ENCODE peak calls at places on chromosomes 6 and 20, in six cellular contexts. Z is psoas muscle, K is cardiac fibroblast, G is GM06990, J is foreskin keratinocyte, Y is fibroblast of lung. O is an unnamed sample.
A peak's percentile ranks its signal among the peaks of the same experiment; 100 is the strongest.

GRCh38 chr6:158460602-158461092 is 99.2 kb upstream of the TMEM181 start:
- DNase-seq in K (peak; percentile 36), J (no peak), Y (peak; percentile 77), Z (no peak), G (no peak), O (no peak)

GRCh38 chr6:24980507-24981384 is 45.0 kb upstream of the RIPOR2 start:
- DNase-seq in K (peak; percentile 85), J (no peak), Z (no peak), G (no peak), Y (peak; percentile 69), O (no peak)

GRCh38 chr20:64022671-64023070 is 13.3 kb upstream of the C20orf204 start:
- DNase-seq in Y (no peak), G (no peak), J (no peak), Z (no peak), K (no peak), O (no peak)

GRCh38 chr20:52105573-52106422 is 85.8 kb downstream of the ZFP64 start:
- DNase-seq in K (peak; percentile 27), G (no peak), Y (peak; percentile 57), Z (no peak), J (peak; percentile 84), O (no peak)

GRCh38 chr20:40265872-40266533 is 423.0 kb downstream of the MAFB start:
- DNase-seq in K (peak; percentile 71), J (no peak), Z (no peak), Y (no peak), G (no peak), O (no peak)

GRCh38 chr6:78824045-78824444 is 43.3 kb upstream of the IRAK1BP1 start:
- DNase-seq in K (no peak), G (no peak), Z (no peak), Y (no peak), J (no peak), O (no peak)

GRCh38 chr6:29491574-29491973 is 3.8 kb upstream of the MAS1L start:
- DNase-seq in Z (no peak), K (no peak), J (no peak), G (no peak), Y (no peak), O (no peak)

GRCh38 chr6:73585566-73586415 is 65.0 kb upstream of the EEF1A1 start:
- DNase-seq in K (peak; percentile 85), J (peak; percentile 23), Y (peak; percentile 83), G (peak; percentile 50), Z (no peak), O (peak; percentile 62)

GRCh38 chr6:13908955-13909381 is 15.8 kb upstream of the RNF182 start:
- DNase-seq in J (no peak), Y (peak; percentile 66), K (peak; percentile 76), G (no peak), Z (no peak), O (peak; percentile 64)
- TF ChIP-seq CTCF in J (peak; percentile 95), Y (peak; percentile 79), K (peak; percentile 78), G (peak; percentile 71), Z (peak; percentile 86), O (peak; percentile 62)

GRCh38 chr6:32838114-32838958 is at the start of gene TAP2:
- DNase-seq in Y (peak; percentile 85), J (peak; percentile 61), G (peak; percentile 96), K (peak; percentile 94), Z (peak; percentile 96), O (peak; percentile 94)
- TF ChIP-seq CTCF in Y (peak; percentile 94), J (peak; percentile 100), G (peak; percentile 95), K (peak; percentile 98), Z (peak; percentile 96), O (peak; percentile 98)

DNA sequence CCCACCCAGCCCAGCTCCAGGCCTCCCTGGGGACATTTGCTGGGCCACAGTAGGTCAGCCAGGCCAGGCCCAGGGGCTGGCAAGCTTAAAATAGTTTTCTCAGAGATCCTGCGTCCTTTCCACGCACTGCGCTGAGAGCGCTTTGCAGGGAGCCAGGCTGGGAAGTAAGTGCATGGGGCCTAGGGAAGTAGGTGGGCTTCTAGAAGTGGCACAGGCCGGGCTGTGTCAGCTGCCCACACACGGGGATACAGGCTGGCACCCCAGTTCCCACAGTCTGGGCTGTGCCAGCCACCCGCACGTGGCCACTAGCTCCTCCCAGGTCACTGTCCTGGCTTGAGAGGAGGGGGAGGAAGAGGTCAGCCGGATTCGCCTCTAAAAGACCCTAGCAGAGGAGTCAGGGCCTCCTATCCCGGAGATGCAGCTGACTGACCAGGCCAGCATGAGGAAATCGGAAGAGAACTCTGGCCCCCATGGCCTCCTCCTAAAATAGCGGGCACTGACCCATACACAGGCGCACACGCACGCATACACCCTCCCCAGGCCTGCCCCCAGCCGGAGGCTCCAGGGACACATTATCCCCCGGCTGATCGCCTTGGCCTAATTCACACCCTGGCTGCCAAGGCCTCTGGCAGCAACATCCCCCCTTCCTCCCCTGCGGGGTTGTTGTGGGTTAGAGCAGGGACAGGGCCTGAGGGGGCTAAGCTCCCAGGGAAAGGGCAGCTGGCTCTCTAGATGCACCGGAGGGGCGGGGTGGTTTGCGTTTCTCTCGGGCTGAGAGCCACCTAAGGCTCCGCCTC is 5.4 kb downstream of the SLCO4A1 start:
- DNase-seq in J (no peak), Z (peak; percentile 80), K (no peak), Y (no peak), G (no peak), O (no peak)
- TF ChIP-seq CTCF in J (no peak), Z (no peak), K (no peak), Y (no peak), G (no peak), O (no peak)

DNA sequence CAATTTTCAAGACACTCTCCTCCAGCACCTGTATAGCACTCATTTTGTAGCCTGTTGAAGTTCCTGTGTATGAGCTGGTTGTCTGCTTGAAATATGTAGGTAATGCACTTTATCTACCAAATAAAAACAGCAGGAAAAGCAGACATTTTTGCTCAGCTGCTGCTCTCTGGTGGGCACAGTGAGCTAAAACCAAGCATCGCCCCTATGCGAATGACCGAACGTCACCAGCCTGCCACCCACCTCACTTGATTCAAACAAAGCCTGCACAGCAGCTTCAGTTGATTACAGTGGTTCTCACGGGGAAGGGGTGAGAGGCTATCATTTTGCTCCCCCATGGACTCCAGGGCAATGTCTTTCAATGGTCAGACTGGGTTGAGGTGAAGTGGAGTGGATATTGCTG is 185.7 kb downstream of the SASH1 start:
- DNase-seq in Y (peak; percentile 23), G (no peak), J (no peak), K (no peak), Z (no peak), O (no peak)
- TF ChIP-seq CTCF in Y (peak; percentile 41), G (no peak), J (peak; percentile 25), K (peak; percentile 16), Z (no peak), O (no peak)

GRCh38 chr20:9156529-9157280 is 87.8 kb downstream of the PLCB4 start:
- DNase-seq in Y (no peak), K (no peak), G (no peak), J (no peak), Z (no peak), O (no peak)

GRCh38 chr20:9161308-9161707 is 92.4 kb downstream of the PLCB4 start:
- DNase-seq in Y (no peak), Z (no peak), G (no peak), K (no peak), J (no peak), O (no peak)

GRCh38 chr20:9160341-9160740 is 91.5 kb downstream of the PLCB4 start:
- DNase-seq in G (no peak), J (no peak), K (no peak), Z (no peak), Y (peak; percentile 9), O (no peak)

GRCh38 chr20:9163995-9164394 is 95.1 kb downstream of the PLCB4 start:
- DNase-seq in K (no peak), G (no peak), Z (no peak), Y (no peak), J (no peak), O (no peak)

DNA sequence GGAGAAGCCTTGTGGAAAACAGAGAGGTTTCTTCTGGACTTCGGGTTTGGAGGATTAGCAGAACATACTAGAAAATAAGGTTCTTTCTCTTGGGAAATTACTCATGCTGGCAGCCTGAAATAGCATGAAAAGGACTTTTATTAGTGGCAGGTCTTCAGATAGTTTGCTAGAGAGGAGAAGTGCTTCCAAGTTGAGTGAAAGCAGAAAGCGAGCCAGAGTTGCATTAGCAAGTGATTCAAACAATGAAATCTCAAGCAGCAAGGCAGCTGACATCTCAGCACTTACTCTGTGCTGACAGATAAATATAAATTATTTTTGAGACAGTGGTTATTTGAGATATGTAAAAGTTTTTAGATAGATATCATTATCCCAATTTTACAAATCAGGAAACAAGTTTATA is 91.9 kb downstream of the PLCB4 start:
- DNase-seq in Z (no peak), G (no peak), K (peak; percentile 27), Y (peak; percentile 5), J (no peak), O (no peak)
- TF ChIP-seq CTCF in Z (no peak), G (no peak), K (no peak), Y (no peak), J (no peak), O (no peak)

O was measured in GM10248.